ENCODE peak calls at places on chromosomes 12 and 14, in nine cellular contexts. One of them, this sample, is unnamed.

GRCh38 chr12:116263844-116264243 is 13.6 kb downstream of the MED13L start:
- DNase-seq in activated T-helper 2 cell treated with anti-CD3 and anti-CD28 coated beads, Interferon-gamma antibody, Interleukin-2, Interleukin-4, amounts not matched to agents 10 μg/mL and 5 μg/mL and 100 μg/mL, durations not matched to agents 14 hours and 24 hours and 36 hours: no peak
- DNase-seq in mucosa of gallbladder: no peak
- DNase-seq in hypothalamus: no peak
- DNase-seq in AG10803: no peak
- DNase-seq in Caki2: no peak
- DNase-seq in lung: no peak
- DNase-seq in GM12865: no peak
- DNase-seq in iPS DF 6.9: no peak
- DNase-seq in this sample: no peak

GRCh38 chr12:27865421-27865820 is 85.4 kb upstream of the MANSC4 start:
- DNase-seq in activated T-helper 2 cell treated with anti-CD3 and anti-CD28 coated beads, Interferon-gamma antibody, Interleukin-2, Interleukin-4, amounts not matched to agents 10 μg/mL and 5 μg/mL and 100 μg/mL, durations not matched to agents 14 hours and 24 hours and 36 hours: no peak
- DNase-seq in mucosa of gallbladder: no peak
- DNase-seq in hypothalamus: no peak
- DNase-seq in AG10803: peak; percentile 98
- DNase-seq in Caki2: no peak
- DNase-seq in lung: no peak
- DNase-seq in GM12865: no peak
- DNase-seq in iPS DF 6.9: no peak
- DNase-seq in this sample: no peak

GRCh38 chr12:31951939-31952338 is 7.3 kb upstream of the RESF1 start:
- DNase-seq in activated T-helper 2 cell treated with anti-CD3 and anti-CD28 coated beads, Interferon-gamma antibody, Interleukin-2, Interleukin-4, amounts not matched to agents 10 μg/mL and 5 μg/mL and 100 μg/mL, durations not matched to agents 14 hours and 24 hours and 36 hours: no peak
- DNase-seq in mucosa of gallbladder: no peak
- DNase-seq in hypothalamus: no peak
- DNase-seq in AG10803: no peak
- DNase-seq in Caki2: no peak
- DNase-seq in lung: no peak
- DNase-seq in GM12865: peak; percentile 41
- DNase-seq in iPS DF 6.9: no peak
- DNase-seq in this sample: no peak

GRCh38 chr12:11862794-11863193 is 207.9 kb upstream of the BCL2L14 start:
- DNase-seq in activated T-helper 2 cell treated with anti-CD3 and anti-CD28 coated beads, Interferon-gamma antibody, Interleukin-2, Interleukin-4, amounts not matched to agents 10 μg/mL and 5 μg/mL and 100 μg/mL, durations not matched to agents 14 hours and 24 hours and 36 hours: no peak
- DNase-seq in mucosa of gallbladder: no peak
- DNase-seq in hypothalamus: no peak
- DNase-seq in AG10803: peak; percentile 62
- DNase-seq in Caki2: peak; percentile 45
- DNase-seq in lung: no peak
- DNase-seq in GM12865: peak; percentile 69
- DNase-seq in iPS DF 6.9: no peak
- DNase-seq in this sample: no peak

GRCh38 chr14:50599700-50600444 is 39.9 kb downstream of the ATL1 start:
- DNase-seq in activated T-helper 2 cell treated with anti-CD3 and anti-CD28 coated beads, Interferon-gamma antibody, Interleukin-2, Interleukin-4, amounts not matched to agents 10 μg/mL and 5 μg/mL and 100 μg/mL, durations not matched to agents 14 hours and 24 hours and 36 hours: no peak
- DNase-seq in mucosa of gallbladder: no peak
- DNase-seq in hypothalamus: no peak
- DNase-seq in AG10803: peak; percentile 57
- DNase-seq in Caki2: peak; percentile 67
- DNase-seq in lung: no peak
- DNase-seq in GM12865: peak; percentile 55
- DNase-seq in iPS DF 6.9: peak; percentile 27
- DNase-seq in this sample: no peak

GRCh38 chr12:3992945-3993344 is 119.7 kb upstream of the PARP11 start:
- DNase-seq in activated T-helper 2 cell treated with anti-CD3 and anti-CD28 coated beads, Interferon-gamma antibody, Interleukin-2, Interleukin-4, amounts not matched to agents 10 μg/mL and 5 μg/mL and 100 μg/mL, durations not matched to agents 14 hours and 24 hours and 36 hours: no peak
- DNase-seq in mucosa of gallbladder: no peak
- DNase-seq in hypothalamus: no peak
- DNase-seq in AG10803: peak; percentile 9
- DNase-seq in Caki2: no peak
- DNase-seq in lung: no peak
- DNase-seq in GM12865: no peak
- DNase-seq in iPS DF 6.9: no peak
- DNase-seq in this sample: no peak

GRCh38 chr12:101653503-101653902 is 43.9 kb upstream of the CHPT1 start:
- DNase-seq in activated T-helper 2 cell treated with anti-CD3 and anti-CD28 coated beads, Interferon-gamma antibody, Interleukin-2, Interleukin-4, amounts not matched to agents 10 μg/mL and 5 μg/mL and 100 μg/mL, durations not matched to agents 14 hours and 24 hours and 36 hours: no peak
- DNase-seq in mucosa of gallbladder: no peak
- DNase-seq in hypothalamus: no peak
- DNase-seq in AG10803: no peak
- DNase-seq in Caki2: no peak
- DNase-seq in lung: no peak
- DNase-seq in GM12865: no peak
- DNase-seq in iPS DF 6.9: no peak
- DNase-seq in this sample: no peak

GRCh38 chr12:102567031-102567985 is 86.9 kb upstream of the IGF1 start:
- DNase-seq in activated T-helper 2 cell treated with anti-CD3 and anti-CD28 coated beads, Interferon-gamma antibody, Interleukin-2, Interleukin-4, amounts not matched to agents 10 μg/mL and 5 μg/mL and 100 μg/mL, durations not matched to agents 14 hours and 24 hours and 36 hours: no peak
- DNase-seq in mucosa of gallbladder: no peak
- DNase-seq in hypothalamus: no peak
- DNase-seq in AG10803: peak; percentile 92
- DNase-seq in Caki2: peak; percentile 75
- DNase-seq in lung: no peak
- DNase-seq in GM12865: no peak
- DNase-seq in iPS DF 6.9: no peak
- DNase-seq in this sample: no peak

GRCh38 chr14:95577875-95578274 is 43.0 kb downstream of the GLRX5 start:
- DNase-seq in activated T-helper 2 cell treated with anti-CD3 and anti-CD28 coated beads, Interferon-gamma antibody, Interleukin-2, Interleukin-4, amounts not matched to agents 10 μg/mL and 5 μg/mL and 100 μg/mL, durations not matched to agents 14 hours and 24 hours and 36 hours: no peak
- DNase-seq in mucosa of gallbladder: no peak
- DNase-seq in hypothalamus: no peak
- DNase-seq in AG10803: no peak
- DNase-seq in Caki2: peak; percentile 30
- DNase-seq in lung: no peak
- DNase-seq in GM12865: no peak
- DNase-seq in iPS DF 6.9: no peak
- DNase-seq in this sample: no peak

GRCh38 chr14:57189070-57189469 is 79.6 kb downstream of the EXOC5 start:
- DNase-seq in activated T-helper 2 cell treated with anti-CD3 and anti-CD28 coated beads, Interferon-gamma antibody, Interleukin-2, Interleukin-4, amounts not matched to agents 10 μg/mL and 5 μg/mL and 100 μg/mL, durations not matched to agents 14 hours and 24 hours and 36 hours: no peak
- DNase-seq in mucosa of gallbladder: no peak
- DNase-seq in hypothalamus: no peak
- DNase-seq in AG10803: peak; percentile 50
- DNase-seq in Caki2: no peak
- DNase-seq in lung: no peak
- DNase-seq in GM12865: no peak
- DNase-seq in iPS DF 6.9: no peak
- DNase-seq in this sample: no peak

GRCh38 chr12:128820723-128821432 is 2.9 kb downstream of the SLC15A4 start:
- DNase-seq in activated T-helper 2 cell treated with anti-CD3 and anti-CD28 coated beads, Interferon-gamma antibody, Interleukin-2, Interleukin-4, amounts not matched to agents 10 μg/mL and 5 μg/mL and 100 μg/mL, durations not matched to agents 14 hours and 24 hours and 36 hours: no peak
- DNase-seq in mucosa of gallbladder: no peak
- DNase-seq in hypothalamus: no peak
- DNase-seq in AG10803: no peak
- DNase-seq in Caki2: peak; percentile 18
- DNase-seq in lung: no peak
- DNase-seq in GM12865: peak; percentile 94
- DNase-seq in iPS DF 6.9: no peak
- DNase-seq in this sample: no peak

GRCh38 chr12:78060186-78060585 is 229.5 kb downstream of the NAV3 start:
- DNase-seq in activated T-helper 2 cell treated with anti-CD3 and anti-CD28 coated beads, Interferon-gamma antibody, Interleukin-2, Interleukin-4, amounts not matched to agents 10 μg/mL and 5 μg/mL and 100 μg/mL, durations not matched to agents 14 hours and 24 hours and 36 hours: no peak
- DNase-seq in mucosa of gallbladder: no peak
- DNase-seq in hypothalamus: no peak
- DNase-seq in AG10803: peak; percentile 41
- DNase-seq in Caki2: no peak
- DNase-seq in lung: no peak
- DNase-seq in GM12865: no peak
- DNase-seq in iPS DF 6.9: no peak
- DNase-seq in this sample: no peak

This sample was measured in brain pericyte.